ENCODE peak calls at places on chromosomes 3 and 15, in eight cellular contexts. X, Z, R, D, B, M, C and O are unnamed samples.

GRCh38 chr3:19596408-19596807 is 337.6 kb downstream of the EFHB start:
- DNase-seq in X (no peak), Z (no peak), R (no peak), D (no peak), B (no peak), M (no peak), C (no peak), O (no peak)

GRCh38 chr15:77836116-77836798 is 203.5 kb upstream of the LINGO1 start:
- DNase-seq in X (no peak), Z (no peak), R (peak), D (no peak), B (no peak), M (no peak), C (no peak), O (no peak)

GRCh38 chr15:85157344-85157743 is 175.7 kb downstream of the PDE8A start:
- DNase-seq in X (no peak), Z (no peak), R (no peak), D (no peak), B (no peak), M (no peak), C (no peak), O (no peak)

GRCh38 chr15:98896802-98897732 is 110.5 kb downstream of the PGPEP1L start:
- DNase-seq in X (no peak), Z (no peak), R (no peak), D (peak), B (no peak), M (peak), C (no peak), O (no peak)

GRCh38 chr15:92809880-92810361 is 90.2 kb upstream of the CHD2 start:
- DNase-seq in X (no peak), Z (no peak), R (peak), D (peak), B (no peak), M (peak), C (peak), O (peak)

GRCh38 chr15:67091073-67091965 is 25.9 kb downstream of the SMAD3 start:
- DNase-seq in X (no peak), Z (peak), R (peak), D (no peak), B (peak), M (peak), C (peak), O (peak)

GRCh38 chr3:50205719-50206276 is 727 bp downstream of the SLC38A3 start:
- DNase-seq in X (no peak), Z (peak), R (no peak), D (no peak), B (no peak), M (no peak), C (peak), O (no peak)

GRCh38 chr15:78988361-78988911 is 43.6 kb upstream of the CTSH start:
- DNase-seq in X (no peak), Z (peak), R (peak), D (peak), B (no peak), M (peak), C (peak), O (no peak)

GRCh38 chr3:43418601-43419272 is 132.4 kb downstream of the SNRK start:
- DNase-seq in X (no peak), Z (no peak), R (no peak), D (no peak), B (no peak), M (no peak), C (peak), O (no peak)

GRCh38 chr15:52737720-52738119 is 52.4 kb downstream of the ONECUT1 start:
- DNase-seq in X (no peak), Z (no peak), R (no peak), D (no peak), B (no peak), M (peak), C (no peak), O (no peak)

GRCh38 chr15:60005352-60006202 is 1.5 kb downstream of the FOXB1 start:
- DNase-seq in X (no peak), Z (no peak), R (peak), D (no peak), B (no peak), M (no peak), C (no peak), O (no peak)

GRCh38 chr15:93027413-93027812 is 61.6 kb downstream of the RGMA start:
- DNase-seq in X (no peak), Z (no peak), R (no peak), D (no peak), B (no peak), M (no peak), C (no peak), O (no peak)

GRCh38 chr3:94179059-94179458 is 116.2 kb downstream of the NSUN3 start:
- DNase-seq in X (no peak), Z (no peak), R (no peak), D (no peak), B (no peak), M (no peak), C (no peak), O (no peak)

GRCh38 chr15:48143856-48144255 is 23.1 kb downstream of the SLC24A5 start:
- DNase-seq in X (no peak), Z (no peak), R (no peak), D (no peak), B (no peak), M (peak), C (no peak), O (no peak)

GRCh38 chr3:66261318-66261717 is 40.5 kb downstream of the SLC25A26 start:
- DNase-seq in X (no peak), Z (no peak), R (no peak), D (no peak), B (no peak), M (no peak), C (no peak), O (no peak)

GRCh38 chr3:127137113-127137512 is 55.8 kb upstream of the PRR23E start:
- DNase-seq in X (no peak), Z (no peak), R (no peak), D (no peak), B (peak), M (no peak), C (no peak), O (no peak)

GRCh38 chr3:9455596-9455995 is 58.2 kb downstream of the SETD5 start:
- DNase-seq in X (no peak), Z (no peak), R (no peak), D (no peak), B (no peak), M (no peak), C (no peak), O (no peak)

GRCh38 chr3:121063628-121064027 is 155.6 kb downstream of the STXBP5L start:
- DNase-seq in X (no peak), Z (no peak), R (no peak), D (no peak), B (no peak), M (no peak), C (no peak), O (no peak)

GRCh38 chr15:99983894-99984293 is 250.7 kb upstream of the LYSMD4 start:
- DNase-seq in X (no peak), Z (peak), R (no peak), D (no peak), B (no peak), M (no peak), C (no peak), O (no peak)

GRCh38 chr3:129971368-129972052 is 3.0 kb upstream of the TRH start:
- DNase-seq in X (no peak), Z (no peak), R (no peak), D (no peak), B (no peak), M (no peak), C (no peak), O (no peak)

GRCh38 chr3:158167737-158168469 is 58.0 kb downstream of the RSRC1 start:
- DNase-seq in X (no peak), Z (no peak), R (no peak), D (no peak), B (no peak), M (peak), C (no peak), O (no peak)

GRCh38 chr3:134427400-134428111 is 53.3 kb upstream of the AMOTL2 start:
- DNase-seq in X (no peak), Z (peak), R (no peak), D (no peak), B (no peak), M (peak), C (peak), O (no peak)

GRCh38 chr15:70701891-70702568 is 61.3 kb downstream of the UACA start:
- DNase-seq in X (no peak), Z (peak), R (no peak), D (no peak), B (no peak), M (peak), C (no peak), O (no peak)

GRCh38 chr3:81425198-81425868 is 336.1 kb downstream of the GBE1 start:
- DNase-seq in X (no peak), Z (no peak), R (no peak), D (no peak), B (no peak), M (peak), C (no peak), O (no peak)

GRCh38 chr3:31288641-31289100 is 244.1 kb upstream of the STT3B start:
- DNase-seq in X (no peak), Z (no peak), R (no peak), D (peak), B (no peak), M (peak), C (no peak), O (no peak)

GRCh38 chr3:101050866-101051265 is 57.6 kb upstream of the ABI3BP start:
- DNase-seq in X (no peak), Z (no peak), R (no peak), D (no peak), B (no peak), M (no peak), C (no peak), O (no peak)

GRCh38 chr15:40754574-40754882 is 526 bp downstream of the RMDN3 start:
- DNase-seq in X (peak), Z (peak), R (no peak), D (no peak), B (no peak), M (no peak), C (no peak), O (peak)

GRCh38 chr15:66909381-66909890 is 156.0 kb upstream of the SMAD3 start:
- DNase-seq in X (no peak), Z (no peak), R (no peak), D (no peak), B (no peak), M (no peak), C (no peak), O (no peak)

GRCh38 chr3:15646924-15647511 is 45.5 kb downstream of the BTD start:
- DNase-seq in X (no peak), Z (peak), R (no peak), D (peak), B (peak), M (peak), C (peak), O (no peak)

GRCh38 chr3:71104090-71104489 is 479.4 kb downstream of the FOXP1 start:
- DNase-seq in X (no peak), Z (no peak), R (no peak), D (no peak), B (no peak), M (peak), C (no peak), O (no peak)

GRCh38 chr15:101028772-101029438 is 109.7 kb downstream of the LRRK1 start:
- DNase-seq in X (peak), Z (no peak), R (no peak), D (no peak), B (no peak), M (no peak), C (no peak), O (peak)
- TF ChIP-seq CTCF in X (no peak), Z (no peak), R (no peak), D (no peak), B (no peak), M (peak), C (no peak), O (no peak)

GRCh38 chr3:55751730-55752129 is 264.6 kb upstream of the WNT5A start:
- DNase-seq in X (no peak), Z (no peak), R (no peak), D (no peak), B (no peak), M (no peak), C (no peak), O (no peak)
- TF ChIP-seq CTCF in X (no peak), Z (no peak), R (no peak), D (no peak), B (no peak), M (no peak), C (no peak), O (no peak)

GRCh38 chr3:147903037-147903436 is 493.9 kb downstream of the ZIC1 start:
- DNase-seq in X (no peak), Z (no peak), R (no peak), D (no peak), B (no peak), M (no peak), C (no peak), O (no peak)
- TF ChIP-seq CTCF in X (no peak), Z (no peak), R (no peak), D (no peak), B (no peak), M (no peak), C (no peak), O (no peak)

GRCh38 chr3:46461971-46462910 is 2.5 kb downstream of the LTF start:
- DNase-seq in X (no peak), Z (no peak), R (no peak), D (no peak), B (no peak), M (peak), C (no peak), O (no peak)
- TF ChIP-seq CTCF in X (no peak), Z (no peak), R (no peak), D (no peak), B (no peak), M (peak), C (no peak), O (no peak)

DNA sequence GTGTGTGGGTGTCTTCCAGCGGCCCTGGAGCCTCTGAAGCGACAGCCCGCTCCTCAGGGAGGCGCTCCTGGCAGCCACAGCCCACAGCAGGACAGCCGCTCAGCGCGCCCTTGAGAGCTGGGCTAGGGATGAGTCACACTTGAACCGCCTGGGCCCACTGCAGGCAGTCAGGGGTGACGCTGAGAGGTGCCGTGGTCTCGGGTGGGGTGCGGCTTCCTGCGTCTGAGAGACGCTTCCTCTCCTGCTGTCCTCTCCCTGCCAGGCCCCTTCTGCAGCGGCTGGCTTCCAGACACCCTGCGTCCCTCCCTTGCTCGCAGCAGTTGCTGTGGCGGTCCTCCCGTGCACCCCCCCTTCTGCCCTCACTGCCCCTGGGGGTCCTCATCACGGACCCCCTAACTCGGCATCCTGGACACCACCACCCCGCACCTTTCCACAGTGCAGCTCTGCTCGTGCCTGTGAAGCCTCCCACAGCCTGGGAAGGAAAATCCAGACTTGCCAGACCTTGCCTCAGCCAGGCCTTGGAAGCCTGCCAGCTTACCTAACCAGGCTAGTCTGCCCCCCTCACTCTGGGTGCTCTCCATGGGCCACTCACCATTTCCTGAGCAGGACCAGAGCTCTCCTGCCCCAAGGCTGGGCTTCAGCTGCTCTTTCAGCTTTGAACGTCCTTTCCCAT is 1.1 kb upstream of the SPTBN5 start:
- DNase-seq in X (no peak), Z (peak), R (peak), D (peak), B (peak), M (peak), C (peak), O (peak)
- TF ChIP-seq CTCF in X (no peak), Z (no peak), R (peak), D (no peak), B (no peak), M (peak), C (no peak), O (peak)